ENCODE peak calls at places on chromosomes 7 and 10, in seven cellular contexts. H, E, J, Q, A, M and C are unnamed samples.

GRCh38 chr10:97224483-97225435 is 39.0 kb upstream of the SLIT1 start:
- DNase-seq in A (no peak), E (no peak), H (no peak), M (no peak), Q (no peak), J (no peak), C (no peak)

GRCh38 chr10:42933454-42934340 is 143.2 kb upstream of the RET start:
- DNase-seq in E (no peak), Q (no peak), J (peak), M (no peak), A (no peak), H (no peak), C (no peak)

GRCh38 chr10:35007858-35008301 is 82.3 kb downstream of the CUL2 start:
- DNase-seq in E (no peak), A (no peak), H (no peak), Q (no peak), J (no peak), M (no peak), C (no peak)

GRCh38 chr7:2109936-2110585 is 122.7 kb downstream of the MAD1L1 start:
- DNase-seq in M (peak), Q (no peak), J (peak), E (no peak), A (no peak), H (no peak), C (peak)

GRCh38 chr7:83696101-83696500 is 47.2 kb upstream of the SEMA3E start:
- DNase-seq in M (no peak), J (no peak), A (no peak), Q (no peak), E (no peak), H (no peak), C (no peak)

GRCh38 chr7:19681596-19681995 is 27.2 kb downstream of the POLR1F start:
- DNase-seq in J (no peak), A (no peak), Q (no peak), H (no peak), E (no peak), M (no peak), C (no peak)

GRCh38 chr10:32271617-32272016 is 75.3 kb downstream of the EPC1 start:
- DNase-seq in Q (no peak), E (no peak), J (no peak), A (no peak), M (peak), H (no peak), C (no peak)

GRCh38 chr7:100570954-100571828 is 2.5 kb downstream of the SAP25 start:
- DNase-seq in H (no peak), J (no peak), Q (peak), M (no peak), E (no peak), A (no peak), C (no peak)

GRCh38 chr7:5679047-5679740 is 102.3 kb downstream of the RNF216 start:
- DNase-seq in Q (no peak), J (no peak), M (no peak), A (no peak), E (no peak), H (no peak), C (no peak)

GRCh38 chr7:17638727-17639126 is 301.6 kb downstream of the SNX13 start:
- DNase-seq in M (peak), Q (no peak), H (no peak), E (no peak), J (peak), A (peak), C (peak)

GRCh38 chr10:104608076-104608828 is 32.8 kb upstream of the SORCS3 start:
- DNase-seq in Q (no peak), M (no peak), E (no peak), J (no peak), A (no peak), H (no peak), C (no peak)

GRCh38 chr10:33134011-33134751 is 176.2 kb upstream of the ITGB1 start:
- DNase-seq in E (no peak), A (no peak), H (no peak), M (peak), J (no peak), Q (no peak), C (no peak)

GRCh38 chr7:146654048-146654447 is 537.4 kb downstream of the CNTNAP2 start:
- DNase-seq in Q (no peak), E (no peak), A (no peak), J (no peak), M (no peak), H (no peak), C (peak)

GRCh38 chr7:91240546-91240945 is 23.7 kb upstream of the FZD1 start:
- DNase-seq in E (no peak), Q (no peak), H (no peak), A (peak), J (peak), M (no peak), C (no peak)

GRCh38 chr10:43347997-43348396 is 23.4 kb upstream of the FXYD4 start:
- DNase-seq in A (no peak), E (no peak), J (no peak), M (no peak), H (no peak), Q (no peak), C (no peak)

GRCh38 chr7:36032362-36032818 is 120.7 kb upstream of the EEPD1 start:
- DNase-seq in Q (no peak), A (no peak), H (no peak), M (peak), J (no peak), E (no peak), C (no peak)

GRCh38 chr10:80477813-80478212 is 23.7 kb downstream of the TSPAN14 start:
- DNase-seq in H (no peak), M (peak), A (no peak), E (no peak), J (no peak), Q (no peak), C (no peak)

GRCh38 chr7:24717247-24717622 is 40.0 kb downstream of the GSDME start:
- DNase-seq in E (no peak), J (no peak), M (no peak), Q (no peak), A (no peak), H (no peak), C (no peak)

DNA sequence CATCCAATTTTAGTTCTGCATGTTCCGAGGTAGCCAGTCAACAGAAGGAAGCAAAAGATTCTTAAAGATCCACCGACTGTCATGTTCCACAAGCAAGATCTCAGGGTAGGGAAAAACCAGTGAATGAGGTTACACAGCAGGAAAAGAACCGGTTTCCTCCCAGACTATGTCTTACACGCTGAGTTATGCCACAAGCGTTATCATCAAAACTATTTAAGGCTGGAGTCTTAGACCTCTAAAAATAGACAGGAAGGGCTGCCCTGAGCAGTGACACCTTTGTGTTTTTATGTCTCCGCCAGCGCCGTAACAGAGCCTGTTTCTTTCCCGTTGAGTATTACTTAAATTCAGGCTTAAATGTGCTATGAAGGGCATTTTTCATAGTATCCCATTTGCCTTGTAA is 48.3 kb downstream of the PROSER2 start:
- DNase-seq in Q (no peak), M (no peak), H (no peak), E (no peak), A (no peak), J (no peak), C (no peak)
- H3K27ac ChIP-seq in Q (no peak), M (no peak), H (peak), E (no peak), A (peak), J (no peak), C (no peak)

GRCh38 chr7:33904680-33905388 is 505 bp upstream of the BMPER start:
- DNase-seq in Q (peak), E (peak), H (peak), J (no peak), M (peak), A (no peak), C (peak)
- H3K4me3 ChIP-seq in Q (peak), E (peak), H (peak), J (peak), M (peak), A (peak), C (peak)

GRCh38 chr10:60732240-60733188 is 45.8 kb upstream of the CDK1 start:
- DNase-seq in Q (no peak), E (peak), M (peak), A (no peak), J (no peak), H (no peak), C (peak)

GRCh38 chr10:60734226-60734625 is 44.1 kb upstream of the CDK1 start:
- DNase-seq in J (no peak), A (no peak), H (no peak), Q (no peak), M (no peak), E (no peak), C (no peak)

GRCh38 chr10:60733826-60734225 is 44.5 kb upstream of the CDK1 start:
- DNase-seq in J (no peak), E (no peak), H (no peak), M (peak), Q (no peak), A (no peak), C (no peak)

GRCh38 chr10:60735244-60735643 is 43.0 kb upstream of the CDK1 start:
- DNase-seq in A (no peak), H (no peak), J (no peak), E (no peak), M (peak), Q (no peak), C (no peak)

DNA sequence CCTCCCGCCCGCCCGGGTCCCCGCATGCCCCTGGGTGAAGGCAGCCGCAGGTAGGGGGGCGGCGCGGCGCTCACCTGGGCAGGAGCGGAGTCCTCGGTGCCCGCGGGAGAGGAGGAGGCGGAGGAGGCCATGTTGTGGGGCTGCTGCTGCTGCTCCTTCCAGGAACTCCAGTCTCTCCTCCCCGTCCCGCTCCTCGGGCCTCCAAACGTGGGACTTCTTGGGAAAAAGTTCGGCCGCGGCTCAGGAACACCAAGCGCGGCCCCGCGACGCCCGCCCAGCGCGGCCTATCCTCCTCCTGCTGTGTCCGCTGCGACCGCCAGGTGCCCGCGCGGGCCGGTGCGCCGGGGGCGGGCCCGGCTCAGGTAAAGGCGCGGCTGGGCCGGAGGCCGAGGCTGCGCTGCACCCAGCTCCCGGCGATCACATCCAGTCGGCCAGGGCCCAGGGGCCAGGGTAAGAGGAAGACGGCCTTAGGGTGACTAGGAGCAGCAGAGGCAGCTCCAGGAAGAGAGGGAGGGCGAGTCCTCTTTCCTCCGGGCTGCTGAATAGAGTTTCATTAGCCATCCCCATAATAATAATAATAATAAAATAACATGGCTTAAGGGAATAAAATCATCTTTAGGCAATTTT is 45.0 kb upstream of the CDK1 start:
- DNase-seq in A (no peak), M (peak), J (no peak), H (no peak), E (peak), Q (no peak), C (peak)
- TF ChIP-seq CTCF in A (peak), M (peak), J (no peak), H (peak), E (peak), Q (peak), C (peak)

DNA sequence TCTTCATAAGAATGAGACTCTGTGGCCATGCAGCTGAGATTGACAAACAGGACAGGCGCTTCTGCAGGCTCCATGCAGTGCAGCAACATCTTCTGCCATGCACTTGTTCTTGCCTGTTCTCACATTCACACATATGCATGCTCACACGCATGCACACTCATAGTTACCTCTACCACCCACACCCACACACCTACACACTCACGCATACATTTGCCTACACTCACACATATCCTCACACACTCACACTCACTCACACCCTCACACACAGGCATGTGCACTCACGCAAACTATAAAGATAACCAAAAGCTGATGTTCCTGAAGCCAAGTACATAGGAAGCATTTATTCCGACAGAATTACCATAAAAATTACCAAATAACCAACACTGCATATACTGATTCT is 15.7 kb downstream of the GLI3 start:
- DNase-seq in E (no peak), J (no peak), M (no peak), Q (no peak), A (no peak), H (no peak), C (no peak)
- H3K27ac ChIP-seq in E (no peak), J (no peak), M (no peak), Q (no peak), A (no peak), H (no peak), C (no peak)

GRCh38 chr7:82067628-82068264 is 297.9 kb upstream of the HGF start:
- DNase-seq in Q (no peak), J (no peak), M (no peak), E (no peak), H (no peak), A (no peak), C (no peak)
- H3K4me3 ChIP-seq in Q (no peak), J (no peak), M (no peak), E (no peak), H (no peak), A (no peak), C (no peak)